ENCODE peak calls at places on chromosomes 6 and 20, in six cellular contexts. C is esophagus squamous epithelium; L is neural progenitor cell; Z is heart left ventricle; W is breast epithelium; T is CD8-positive, alpha-beta T cell. A is an unnamed sample.

GRCh38 chr6:142822882-142823578 is 121.9 kb downstream of the HIVEP2 start:
- DNase-seq in Z (no peak), C (no peak), W (no peak), T (no peak), L (peak; percentile 69), A (no peak)

GRCh38 chr20:31751126-31751525 is 12.0 kb downstream of the TPX2 start:
- DNase-seq in T (no peak), Z (no peak), C (no peak), L (no peak), W (no peak), A (no peak)

GRCh38 chr6:31402324-31403282 is 792 bp upstream of the MICA start:
- DNase-seq in L (no peak), C (no peak), T (no peak), W (peak; percentile 30), Z (peak; percentile 54), A (no peak)

GRCh38 chr6:37173573-37174195 is 3.7 kb downstream of the PIM1 start:
- DNase-seq in L (no peak), C (no peak), Z (no peak), W (no peak), T (peak; percentile 14), A (no peak)

GRCh38 chr6:106979435-106979884 is 4.9 kb upstream of the CD24 start:
- DNase-seq in L (peak; percentile 94), Z (peak; percentile 89), T (peak; percentile 66), C (peak; percentile 21), W (peak; percentile 75), A (peak; percentile 96)

GRCh38 chr20:31967830-31968249 is at the start of gene XKR7:
- DNase-seq in Z (no peak), C (no peak), T (no peak), L (peak; percentile 59), W (no peak), A (no peak)

GRCh38 chr20:63635431-63636141 is 8.7 kb upstream of the GMEB2 start:
- DNase-seq in Z (peak; percentile 45), W (no peak), T (peak; percentile 70), L (no peak), C (no peak), A (no peak)

GRCh38 chr20:25314497-25315417 is 66.9 kb downstream of the PYGB start:
- DNase-seq in W (no peak), C (no peak), T (no peak), L (peak; percentile 22), Z (no peak), A (peak; percentile 62)

GRCh38 chr6:113508249-113508648 is 348.9 kb upstream of the MARCKS start:
- DNase-seq in C (no peak), W (no peak), Z (no peak), T (no peak), L (no peak), A (no peak)
- TF ChIP-seq CTCF in C (no peak), W (no peak), Z (no peak), T (no peak), L (no peak), A (no peak)

GRCh38 chr20:50071039-50071888 is 41.7 kb downstream of the UBE2V1 start:
- DNase-seq in C (peak; percentile 26), W (peak; percentile 79), L (peak; percentile 95), Z (peak; percentile 90), T (peak; percentile 91), A (peak; percentile 100)
- H3K4me3 ChIP-seq in C (no peak overlapping the region), W (peak overlapping the region; percentile 39), L (peak overlapping the region; percentile 32), Z (peak overlapping the region; percentile 40), T (peak overlapping the region; percentile 38), A (peak overlapping the region; percentile 11)

DNA sequence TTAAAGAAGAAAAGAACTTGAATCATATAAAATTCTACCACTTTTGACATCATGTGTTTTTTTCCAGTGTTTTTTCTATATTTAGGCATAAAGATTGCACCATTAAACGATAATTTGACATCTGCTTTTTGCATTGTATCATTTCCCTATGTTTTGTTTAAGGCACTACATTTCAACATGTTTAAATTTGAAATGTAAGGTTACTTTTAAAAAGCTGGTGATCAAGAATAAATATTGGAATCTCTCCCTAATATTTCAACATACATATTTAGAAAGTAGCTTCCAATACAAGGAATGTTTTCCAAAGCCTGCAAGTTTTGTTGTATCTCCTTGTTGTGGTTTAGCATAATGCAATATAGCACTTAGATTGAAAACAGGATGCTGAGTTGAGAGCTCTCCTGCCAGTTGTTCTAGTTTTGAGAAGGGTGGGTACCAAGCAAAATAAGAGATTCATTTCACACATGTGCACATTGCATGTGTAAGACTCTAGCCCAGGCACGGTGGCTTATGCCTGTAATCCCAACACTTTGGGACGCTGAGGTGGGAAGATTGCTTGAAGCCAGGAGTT is 76.6 kb downstream of the SYNJ2 start:
- DNase-seq in Z (no peak), W (no peak), C (no peak), L (no peak), T (no peak), A (no peak)
- H3K4me1 ChIP-seq in Z (peaks cover 12% of the 10 kb centered on the region), W (peaks cover 16% of the 10 kb centered on the region), C (peaks cover 18% of the 10 kb centered on the region), L (no peaks in the 10 kb centered on the region), T (peaks cover 27% of the 10 kb centered on the region), A (peaks cover 47% of the 10 kb centered on the region)

DNA sequence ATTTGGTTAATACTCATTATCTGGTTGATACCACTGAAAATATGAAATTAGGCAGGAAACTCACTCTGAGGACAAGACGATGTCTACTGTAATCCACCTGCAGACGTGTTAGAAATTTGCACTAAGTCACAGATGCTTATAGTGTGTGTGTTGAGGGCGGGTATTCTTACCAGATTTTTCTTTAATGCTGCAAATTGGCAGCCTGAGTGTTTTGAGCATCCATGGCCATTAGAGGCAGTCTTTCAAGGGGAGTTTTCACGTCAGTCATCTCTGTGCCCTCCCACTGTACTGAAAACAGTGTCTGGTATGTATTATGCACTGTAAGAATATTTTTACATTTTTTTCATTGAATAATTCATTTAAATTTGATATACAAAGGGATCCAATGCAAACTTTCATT is 266.5 kb upstream of the QKI start:
- DNase-seq in C (no peak), W (no peak), T (no peak), Z (no peak), L (no peak), A (no peak)
- TF ChIP-seq CTCF in C (no peak), W (no peak), T (no peak), Z (no peak), L (peak; percentile 35), A (no peak)

DNA sequence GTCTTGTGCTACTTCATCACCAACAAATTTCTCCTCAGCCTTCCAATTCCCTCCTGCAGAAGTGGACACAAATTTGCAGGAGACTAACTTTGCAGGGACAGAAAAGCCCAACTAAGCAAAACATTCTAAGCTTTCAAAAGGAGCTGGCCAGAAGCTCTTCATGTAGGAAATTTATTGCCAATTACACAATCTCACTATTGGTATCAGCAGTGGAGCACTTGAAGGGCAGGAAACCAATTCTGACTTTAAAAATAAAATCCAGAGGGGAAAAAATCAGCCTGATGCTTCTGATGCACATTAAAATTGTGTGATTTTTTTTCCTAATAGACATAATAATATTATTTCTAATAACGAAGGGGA is 193.3 kb downstream of the LY86 start:
- DNase-seq in C (no peak), W (no peak), Z (no peak), L (no peak), T (no peak), A (no peak)
- H3K4me3 ChIP-seq in C (no peak overlapping the region), W (no peak overlapping the region), Z (no peak overlapping the region), L (no peak overlapping the region), T (no peak overlapping the region), A (no peak overlapping the region)

A was measured in left lung.